ENCODE peak calls at places on chromosomes 2 and 18, in five cellular contexts. R, C, D, X and A are unnamed samples.

GRCh38 chr2:60530660-60531276 is 22.7 kb downstream of the BCL11A start:
- DNase-seq in R (peak; percentile 28), C (peak; percentile 75), D (peak; percentile 47), X (no peak), A (peak; percentile 59)

GRCh38 chr2:102074167-102074778 is 68.3 kb upstream of the IL1R1 start:
- DNase-seq in R (no peak), C (no peak), D (no peak), X (no peak), A (no peak)

GRCh38 chr2:136582631-136583205 is 182.6 kb upstream of the THSD7B start:
- DNase-seq in R (peak; percentile 18), C (peak; percentile 59), D (peak; percentile 65), X (no peak), A (peak; percentile 11)

GRCh38 chr2:232479341-232480200 is 8.1 kb downstream of the ECEL1 start:
- DNase-seq in R (no peak), C (no peak), D (no peak), X (no peak), A (no peak)

GRCh38 chr2:39013871-39014270 is 107.0 kb downstream of the SOS1 start:
- DNase-seq in R (no peak), C (no peak), D (no peak), X (no peak), A (no peak)

GRCh38 chr2:7031424-7032245 is 114.4 kb downstream of the RNF144A start:
- DNase-seq in R (no peak), C (peak; percentile 99), D (no peak), X (peak; percentile 97), A (no peak)

GRCh38 chr2:150832686-150833085 is 345.2 kb upstream of the RND3 start:
- DNase-seq in R (no peak), C (no peak), D (no peak), X (no peak), A (no peak)

GRCh38 chr2:189566046-189566445 is 14.5 kb downstream of the SLC40A1 start:
- DNase-seq in R (no peak), C (no peak), D (no peak), X (no peak), A (no peak)

GRCh38 chr2:37653805-37654378 is 17.6 kb downstream of the CDC42EP3 start:
- DNase-seq in R (peak; percentile 43), C (peak; percentile 89), D (no peak), X (no peak), A (peak; percentile 45)

GRCh38 chr2:168821577-168821976 is 19.1 kb downstream of the NOSTRIN start:
- DNase-seq in R (no peak), C (no peak), D (no peak), X (no peak), A (no peak)

GRCh38 chr2:197121756-197122385 is 188.7 kb downstream of the ANKRD44 start:
- DNase-seq in R (no peak), C (peak; percentile 16), D (no peak), X (no peak), A (no peak)

GRCh38 chr18:3480827-3481226 is 30.9 kb downstream of the TGIF1 start:
- DNase-seq in R (no peak), C (no peak), D (no peak), X (no peak), A (no peak)

GRCh38 chr2:168649105-168649504 is 153.3 kb upstream of the NOSTRIN start:
- DNase-seq in R (no peak), C (no peak), D (no peak), X (no peak), A (no peak)

GRCh38 chr2:182814380-182814779 is 52.1 kb downstream of the FRZB start:
- DNase-seq in R (no peak), C (no peak), D (no peak), X (no peak), A (no peak)

GRCh38 chr18:10525563-10526210 is at the start of gene NAPG:
- DNase-seq in R (peak; percentile 96), C (peak; percentile 89), D (peak; percentile 92), X (peak; percentile 83), A (peak; percentile 96)

GRCh38 chr2:118852605-118853128 is 5.2 kb upstream of the EN1 start:
- DNase-seq in R (peak; percentile 33), C (no peak), D (no peak), X (no peak), A (peak; percentile 20)

GRCh38 chr2:139389391-139389790 is 609.2 kb upstream of the NXPH2 start:
- DNase-seq in R (no peak), C (no peak), D (no peak), X (no peak), A (no peak)

GRCh38 chr2:10658041-10658913 is 31.5 kb downstream of the NOL10 start:
- DNase-seq in R (no peak), C (peak; percentile 82), D (no peak), X (peak; percentile 80), A (no peak)

GRCh38 chr2:23246992-23247683 is 137.8 kb upstream of the KLHL29 start:
- DNase-seq in R (no peak), C (no peak), D (no peak), X (no peak), A (no peak)

GRCh38 chr2:70371753-70372152 is 69.9 kb upstream of the FAM136A start:
- DNase-seq in R (no peak), C (peak; percentile 70), D (no peak), X (peak; percentile 72), A (no peak)

GRCh38 chr18:23499571-23499889 is 3.8 kb upstream of the RMC1 start:
- DNase-seq in R (no peak), C (no peak), D (no peak), X (no peak), A (no peak)

GRCh38 chr2:98086491-98087446 is at the start of gene VWA3B:
- DNase-seq in R (peak; percentile 87), C (peak; percentile 66), D (peak; percentile 94), X (no peak), A (peak; percentile 89)

GRCh38 chr2:240731327-240731626 is 39.6 kb downstream of the AQP12A start:
- DNase-seq in R (no peak), C (no peak), D (no peak), X (no peak), A (no peak)

GRCh38 chr18:52200406-52200805 is 139.6 kb upstream of the DCC start:
- DNase-seq in R (no peak), C (no peak), D (no peak), X (no peak), A (no peak)

GRCh38 chr2:162480067-162480466 is 136.1 kb downstream of the GCA start:
- DNase-seq in R (no peak), C (peak; percentile 17), D (no peak), X (peak; percentile 66), A (no peak)

GRCh38 chr2:121819846-121820245 is 64.4 kb downstream of the TSN start:
- DNase-seq in R (no peak), C (no peak), D (no peak), X (no peak), A (no peak)

GRCh38 chr18:55795101-55795669 is 207.2 kb upstream of the TCF4 start:
- DNase-seq in R (no peak), C (no peak), D (no peak), X (no peak), A (no peak)

DNA sequence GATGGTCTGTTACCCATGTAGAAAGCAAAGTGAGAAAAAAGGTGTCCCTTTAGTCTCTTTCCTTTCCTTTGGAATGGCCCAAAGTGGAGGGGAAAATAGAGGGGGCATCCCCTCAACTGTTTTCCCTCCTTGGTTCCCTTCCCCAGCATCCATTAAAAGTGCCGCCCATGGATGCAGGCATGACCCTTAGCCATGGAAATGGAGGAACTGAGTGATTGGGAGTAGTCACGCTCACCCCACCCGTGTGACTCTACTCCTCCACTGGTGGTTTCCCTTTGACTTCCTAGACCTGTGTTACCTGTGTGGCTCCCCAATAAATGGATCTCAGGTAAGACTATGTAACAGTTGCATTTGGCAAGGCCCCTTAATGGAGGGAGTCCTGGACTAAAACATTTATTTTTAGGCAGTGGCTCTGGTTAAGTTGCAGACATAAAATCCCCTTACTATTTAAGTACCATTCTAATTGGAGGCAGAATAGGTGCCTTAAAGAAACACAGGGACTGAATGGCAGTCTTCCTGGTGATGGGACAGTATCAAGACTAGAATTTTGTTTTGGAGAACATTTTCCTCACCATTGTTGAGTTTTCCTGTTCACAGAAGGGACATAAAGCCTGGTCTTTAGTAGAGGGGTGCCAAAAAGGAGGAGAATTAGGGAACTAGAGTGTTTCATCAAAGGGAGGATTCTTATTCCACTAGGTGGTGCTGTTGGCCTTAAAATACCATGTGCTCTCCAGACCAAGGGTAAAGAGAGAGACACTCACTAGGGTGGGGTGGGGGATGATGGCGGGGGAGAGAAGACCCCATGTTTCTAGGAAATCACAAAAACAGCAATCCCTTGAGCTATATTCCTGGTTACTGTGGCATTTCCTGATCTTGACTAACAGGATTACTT is 25.7 kb upstream of the PLA2R1 start:
- DNase-seq in R (no peak), C (peak; percentile 64), D (peak; percentile 26), X (no peak), A (no peak)
- TF ChIP-seq CTCF in R (peak; percentile 22), C (peak; percentile 24), D (peak; percentile 31), X (peak; percentile 56), A (peak; percentile 20)

DNA sequence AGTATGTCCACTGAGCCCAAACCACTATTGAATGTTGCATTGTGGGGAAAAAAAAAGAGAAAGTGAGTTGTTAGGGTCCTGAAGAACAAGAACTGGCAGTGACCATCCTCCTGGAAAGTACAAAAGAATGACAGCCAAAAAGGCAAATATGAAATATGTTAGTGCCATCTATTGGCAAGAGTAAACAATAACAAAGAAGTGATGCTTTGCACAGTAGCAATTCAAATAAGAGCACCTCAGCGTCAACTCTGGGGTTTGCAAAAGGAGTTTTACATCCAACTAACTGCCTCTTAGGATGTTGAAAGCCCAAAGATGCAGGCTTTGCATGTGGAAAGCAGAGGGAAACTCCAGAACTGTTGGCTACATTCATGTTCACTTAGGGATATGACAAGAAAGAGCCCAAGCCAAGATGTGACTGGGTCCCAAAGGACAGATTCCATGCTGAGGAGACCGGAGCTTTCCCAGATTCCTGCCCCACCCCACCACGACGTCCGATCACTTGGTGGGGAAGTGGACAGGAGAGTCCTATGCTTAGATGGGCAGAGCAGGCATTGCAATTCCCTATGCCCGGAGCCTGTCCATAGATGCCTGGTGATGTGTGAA is 15.6 kb downstream of the TRABD2A start:
- DNase-seq in R (peak; percentile 53), C (peak; percentile 47), D (no peak), X (peak; percentile 36), A (peak; percentile 61)
- TF ChIP-seq CTCF in R (peak; percentile 26), C (peak; percentile 49), D (peak; percentile 25), X (peak; percentile 62), A (peak; percentile 40)

DNA sequence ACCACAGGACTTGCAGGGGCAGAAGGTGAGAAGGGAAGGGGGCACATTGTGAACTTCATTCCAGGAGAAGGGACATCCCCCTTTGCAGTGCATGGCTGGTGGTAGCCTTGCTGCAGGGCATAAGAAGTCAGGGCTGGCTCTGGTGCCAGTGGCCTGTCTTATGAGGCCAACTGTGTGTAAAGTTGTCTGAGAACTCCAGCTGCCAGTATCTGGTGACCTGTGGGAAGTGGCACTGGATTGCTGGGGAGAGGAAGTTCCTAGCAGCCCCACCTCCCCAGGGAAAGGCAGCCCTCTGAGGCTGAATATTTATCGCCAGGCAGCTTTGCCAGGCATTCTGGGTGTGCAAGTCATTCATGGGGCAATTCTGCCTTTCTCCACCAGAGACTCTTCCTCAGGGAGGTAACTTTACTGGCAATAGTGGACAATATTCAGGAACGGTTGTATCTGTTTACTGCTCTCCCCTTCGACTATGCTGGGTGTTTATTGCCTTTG is 12.2 kb downstream of the TRPM8 start:
- DNase-seq in R (no peak), C (peak; percentile 13), D (peak; percentile 57), X (no peak), A (no peak)
- TF ChIP-seq CTCF in R (no peak), C (no peak), D (no peak), X (no peak), A (no peak)

DNA sequence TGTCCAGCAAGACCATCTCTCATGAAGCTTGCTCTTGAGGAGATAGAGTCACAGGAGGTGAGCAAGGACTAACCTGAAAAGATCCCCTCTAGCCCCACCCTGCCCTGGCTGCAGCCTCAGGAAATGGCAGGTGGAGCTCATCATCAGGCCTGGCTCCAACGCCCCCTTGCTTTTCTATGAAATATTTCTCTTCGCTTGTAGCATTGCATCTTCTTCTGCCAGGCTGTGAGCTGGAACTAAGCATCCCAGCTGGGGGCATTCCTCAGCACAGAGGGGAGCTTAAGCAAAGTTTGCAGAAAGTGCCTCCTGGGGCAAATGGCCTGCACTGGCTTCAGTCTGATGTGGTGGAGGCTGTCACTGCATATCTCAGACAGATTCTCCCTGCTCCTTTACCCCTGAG is 90.1 kb upstream of the LGALSL start:
- DNase-seq in R (no peak), C (no peak), D (peak; percentile 61), X (no peak), A (no peak)
- TF ChIP-seq CTCF in R (no peak), C (no peak), D (peak; percentile 33), X (no peak), A (no peak)